ENCODE peak calls at places on chromosome 7, in ten cellular contexts. One of them, this sample, is unnamed.

GRCh38 chr7:6306471-6306870 is 34.0 kb upstream of the CYTH3 start:
- DNase-seq in astrocyte: peak; percentile 86
- DNase-seq in hepatocyte: no peak
- DNase-seq in GM23338: no peak
- DNase-seq in neuronal stem cell: no peak
- DNase-seq in K562: no peak
- DNase-seq in A549: peak; percentile 72
- DNase-seq in mesendoderm: no peak
- DNase-seq in GM12878: no peak
- DNase-seq in HCT116: peak; percentile 59
- DNase-seq in this sample: no peak

GRCh38 chr7:29330136-29330535 is 135.6 kb downstream of the CHN2 start:
- DNase-seq in mesendoderm: no peak
- DNase-seq in astrocyte: no peak
- DNase-seq in GM12878: no peak
- DNase-seq in hepatocyte: no peak
- DNase-seq in neuronal stem cell: no peak
- DNase-seq in HCT116: no peak
- DNase-seq in A549: no peak
- DNase-seq in GM23338: no peak
- DNase-seq in K562: no peak
- DNase-seq in this sample: no peak

GRCh38 chr7:91976743-91977142 is 36.1 kb downstream of the AKAP9 start:
- DNase-seq in A549: no peak
- DNase-seq in HCT116: no peak
- DNase-seq in astrocyte: no peak
- DNase-seq in mesendoderm: no peak
- DNase-seq in hepatocyte: no peak
- DNase-seq in K562: no peak
- DNase-seq in GM23338: no peak
- DNase-seq in GM12878: no peak
- DNase-seq in neuronal stem cell: no peak
- DNase-seq in this sample: no peak

GRCh38 chr7:84113286-84113685 is 81.3 kb downstream of the SEMA3A start:
- DNase-seq in HCT116: no peak
- DNase-seq in K562: no peak
- DNase-seq in astrocyte: no peak
- DNase-seq in hepatocyte: no peak
- DNase-seq in GM23338: no peak
- DNase-seq in A549: no peak
- DNase-seq in mesendoderm: no peak
- DNase-seq in neuronal stem cell: no peak
- DNase-seq in GM12878: no peak
- DNase-seq in this sample: no peak

GRCh38 chr7:107161415-107161814 is 7.4 kb upstream of the HBP1 start:
- DNase-seq in A549: no peak
- DNase-seq in K562: no peak
- DNase-seq in GM12878: no peak
- DNase-seq in astrocyte: no peak
- DNase-seq in neuronal stem cell: no peak
- DNase-seq in hepatocyte: no peak
- DNase-seq in HCT116: no peak
- DNase-seq in GM23338: no peak
- DNase-seq in mesendoderm: no peak
- DNase-seq in this sample: no peak

GRCh38 chr7:282621-283020 is 7.3 kb upstream of the FOXL3 start:
- DNase-seq in neuronal stem cell: no peak
- DNase-seq in GM23338: no peak
- DNase-seq in astrocyte: no peak
- DNase-seq in hepatocyte: no peak
- DNase-seq in HCT116: no peak
- DNase-seq in K562: no peak
- DNase-seq in GM12878: no peak
- DNase-seq in A549: no peak
- DNase-seq in mesendoderm: no peak
- DNase-seq in this sample: no peak

GRCh38 chr7:45293295-45293942 is 135.8 kb downstream of the RAMP3 start:
- DNase-seq in K562: no peak
- DNase-seq in mesendoderm: no peak
- DNase-seq in hepatocyte: no peak
- DNase-seq in astrocyte: no peak
- DNase-seq in A549: no peak
- DNase-seq in HCT116: no peak
- DNase-seq in GM12878: no peak
- DNase-seq in neuronal stem cell: no peak
- DNase-seq in GM23338: no peak
- DNase-seq in this sample: no peak

GRCh38 chr7:130831817-130832481 is 97.9 kb upstream of the KLF14 start:
- DNase-seq in mesendoderm: peak; percentile 22
- DNase-seq in neuronal stem cell: peak; percentile 35
- DNase-seq in HCT116: peak; percentile 41
- DNase-seq in A549: peak; percentile 31
- DNase-seq in hepatocyte: peak; percentile 69
- DNase-seq in astrocyte: no peak
- DNase-seq in K562: peak; percentile 64
- DNase-seq in GM12878: no peak
- DNase-seq in GM23338: peak; percentile 41
- DNase-seq in this sample: peak; percentile 50

GRCh38 chr7:25803117-25803887 is 348.7 kb upstream of the NFE2L3 start:
- DNase-seq in GM23338: no peak
- DNase-seq in astrocyte: no peak
- DNase-seq in mesendoderm: no peak
- DNase-seq in K562: no peak
- DNase-seq in neuronal stem cell: no peak
- DNase-seq in hepatocyte: no peak
- DNase-seq in A549: no peak
- DNase-seq in GM12878: no peak
- DNase-seq in HCT116: no peak
- DNase-seq in this sample: no peak

GRCh38 chr7:25805027-25805687 is 346.8 kb upstream of the NFE2L3 start:
- DNase-seq in K562: no peak
- DNase-seq in HCT116: no peak
- DNase-seq in mesendoderm: no peak
- DNase-seq in GM12878: no peak
- DNase-seq in astrocyte: peak; percentile 26
- DNase-seq in A549: no peak
- DNase-seq in GM23338: no peak
- DNase-seq in hepatocyte: no peak
- DNase-seq in neuronal stem cell: no peak
- DNase-seq in this sample: no peak

GRCh38 chr7:25802057-25802456 is 349.9 kb upstream of the NFE2L3 start:
- DNase-seq in neuronal stem cell: no peak
- DNase-seq in hepatocyte: no peak
- DNase-seq in K562: no peak
- DNase-seq in HCT116: no peak
- DNase-seq in mesendoderm: no peak
- DNase-seq in astrocyte: no peak
- DNase-seq in A549: no peak
- DNase-seq in GM23338: no peak
- DNase-seq in GM12878: no peak
- DNase-seq in this sample: no peak

GRCh38 chr7:25802473-25802872 is 349.5 kb upstream of the NFE2L3 start:
- DNase-seq in K562: no peak
- DNase-seq in HCT116: no peak
- DNase-seq in mesendoderm: no peak
- DNase-seq in A549: no peak
- DNase-seq in astrocyte: no peak
- DNase-seq in neuronal stem cell: no peak
- DNase-seq in GM12878: no peak
- DNase-seq in hepatocyte: no peak
- DNase-seq in GM23338: no peak
- DNase-seq in this sample: no peak

GRCh38 chr7:25804154-25804553 is 347.8 kb upstream of the NFE2L3 start:
- DNase-seq in neuronal stem cell: no peak
- DNase-seq in hepatocyte: no peak
- DNase-seq in GM12878: no peak
- DNase-seq in K562: no peak
- DNase-seq in astrocyte: no peak
- DNase-seq in HCT116: no peak
- DNase-seq in GM23338: no peak
- DNase-seq in A549: no peak
- DNase-seq in mesendoderm: no peak
- DNase-seq in this sample: no peak
- H3K27ac ChIP-seq in neuronal stem cell: no peak overlapping the region
- H3K27ac ChIP-seq in hepatocyte: no peak overlapping the region
- H3K27ac ChIP-seq in GM12878: no peak overlapping the region
- H3K27ac ChIP-seq in K562: no peak overlapping the region
- H3K27ac ChIP-seq in astrocyte: no peak overlapping the region
- H3K27ac ChIP-seq in HCT116: no peak overlapping the region
- H3K27ac ChIP-seq in GM23338: no peak overlapping the region
- H3K27ac ChIP-seq in A549: no peak overlapping the region
- H3K27ac ChIP-seq in mesendoderm: no peak overlapping the region
- H3K27ac ChIP-seq in this sample: no peak overlapping the region

GRCh38 chr7:101770466-101770865 is 47.0 kb upstream of the CUX1 start:
- DNase-seq in neuronal stem cell: no peak
- DNase-seq in hepatocyte: no peak
- DNase-seq in HCT116: no peak
- DNase-seq in K562: no peak
- DNase-seq in astrocyte: no peak
- DNase-seq in mesendoderm: no peak
- DNase-seq in GM23338: no peak
- DNase-seq in A549: no peak
- DNase-seq in GM12878: no peak
- DNase-seq in this sample: no peak

GRCh38 chr7:101768280-101768679 is 49.1 kb upstream of the CUX1 start:
- DNase-seq in mesendoderm: no peak
- DNase-seq in GM12878: no peak
- DNase-seq in HCT116: no peak
- DNase-seq in GM23338: no peak
- DNase-seq in hepatocyte: no peak
- DNase-seq in astrocyte: no peak
- DNase-seq in neuronal stem cell: no peak
- DNase-seq in K562: no peak
- DNase-seq in A549: no peak
- DNase-seq in this sample: no peak

GRCh38 chr7:101775181-101775580 is 42.2 kb upstream of the CUX1 start:
- DNase-seq in hepatocyte: no peak
- DNase-seq in K562: no peak
- DNase-seq in A549: no peak
- DNase-seq in GM23338: no peak
- DNase-seq in mesendoderm: no peak
- DNase-seq in HCT116: no peak
- DNase-seq in astrocyte: no peak
- DNase-seq in neuronal stem cell: no peak
- DNase-seq in GM12878: no peak
- DNase-seq in this sample: no peak

GRCh38 chr7:101767544-101767943 is 49.9 kb upstream of the CUX1 start:
- DNase-seq in HCT116: no peak
- DNase-seq in K562: no peak
- DNase-seq in hepatocyte: no peak
- DNase-seq in mesendoderm: no peak
- DNase-seq in GM12878: no peak
- DNase-seq in GM23338: no peak
- DNase-seq in astrocyte: no peak
- DNase-seq in neuronal stem cell: no peak
- DNase-seq in A549: no peak
- DNase-seq in this sample: no peak

DNA sequence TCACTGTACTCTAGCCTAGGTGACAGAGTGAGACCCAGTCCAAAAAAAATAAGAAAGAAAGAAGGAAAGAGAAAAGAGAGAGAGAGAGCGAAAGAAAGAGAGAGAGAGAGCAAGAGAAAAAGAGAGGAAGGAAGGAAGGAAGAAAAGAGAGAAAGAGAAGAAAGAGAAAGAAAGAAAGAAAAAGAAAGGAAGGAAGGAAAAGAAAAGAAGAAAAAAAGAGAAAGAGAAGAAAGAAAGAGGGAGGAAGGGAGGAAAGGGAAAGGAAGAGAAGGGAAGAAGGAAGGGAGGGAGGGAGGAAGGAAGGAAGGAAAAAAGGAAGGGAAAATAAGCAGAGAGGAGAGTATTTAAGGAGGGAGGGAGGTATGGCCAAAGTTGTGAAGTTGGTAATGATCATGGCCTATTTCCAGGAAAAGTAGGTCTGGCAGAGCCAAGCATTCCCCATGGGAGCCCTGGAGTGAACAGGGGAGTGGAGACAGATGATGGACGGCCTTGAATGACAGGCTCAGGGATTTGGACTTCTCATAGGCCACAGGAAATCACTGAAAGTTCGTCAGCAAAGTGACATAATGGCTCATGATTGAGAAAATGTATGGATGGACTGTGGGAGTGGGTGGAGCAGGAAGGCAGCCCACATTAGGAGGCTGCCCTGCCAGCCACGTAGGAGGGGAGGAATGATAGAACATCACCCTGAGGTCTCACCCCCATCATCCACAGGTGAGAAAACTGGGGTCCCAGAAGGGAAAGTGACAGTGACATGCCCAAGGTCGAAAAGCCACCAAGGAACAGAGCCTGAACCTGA is 44.7 kb upstream of the CUX1 start:
- DNase-seq in GM23338: no peak
- DNase-seq in astrocyte: no peak
- DNase-seq in HCT116: no peak
- DNase-seq in hepatocyte: no peak
- DNase-seq in K562: no peak
- DNase-seq in GM12878: no peak
- DNase-seq in A549: no peak
- DNase-seq in mesendoderm: no peak
- DNase-seq in neuronal stem cell: no peak
- DNase-seq in this sample: no peak
- H3K4me2 ChIP-seq in GM23338: no peak overlapping the region
- H3K4me2 ChIP-seq in astrocyte: no peak overlapping the region
- H3K4me2 ChIP-seq in HCT116: no peak overlapping the region
- H3K4me2 ChIP-seq in hepatocyte: no peak overlapping the region
- H3K4me2 ChIP-seq in K562: no peak overlapping the region
- H3K4me2 ChIP-seq in GM12878: no peak overlapping the region
- H3K4me2 ChIP-seq in A549: no peak overlapping the region
- H3K4me2 ChIP-seq in mesendoderm: no peak overlapping the region
- H3K4me2 ChIP-seq in neuronal stem cell: no peak overlapping the region
- H3K4me2 ChIP-seq in this sample: no peak overlapping the region

DNA sequence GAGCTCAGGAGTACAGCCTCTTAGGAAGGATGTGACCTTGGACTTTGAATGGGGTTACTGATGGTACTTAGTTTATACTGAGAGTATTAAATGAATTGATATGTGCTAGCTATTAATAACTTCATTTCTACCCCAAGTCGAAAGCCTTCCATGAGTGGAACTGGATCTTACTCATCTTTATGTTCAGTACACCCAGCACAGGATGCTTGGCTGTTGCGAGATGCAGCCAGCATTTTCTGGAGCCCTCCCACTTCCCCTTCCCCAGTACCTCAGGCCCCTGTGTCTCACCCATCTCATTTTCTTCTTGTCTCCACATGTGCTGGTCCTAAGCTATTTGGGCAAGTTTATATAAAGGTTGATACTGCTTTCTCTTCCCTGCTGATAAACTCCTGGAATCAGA is 7.2 kb downstream of the UPP1 start:
- DNase-seq in GM23338: no peak
- DNase-seq in astrocyte: no peak
- DNase-seq in mesendoderm: no peak
- DNase-seq in A549: no peak
- DNase-seq in GM12878: no peak
- DNase-seq in hepatocyte: no peak
- DNase-seq in HCT116: no peak
- DNase-seq in K562: no peak
- DNase-seq in neuronal stem cell: no peak
- DNase-seq in this sample: no peak
- H3K4me3 ChIP-seq in GM23338: no peak overlapping the region
- H3K4me3 ChIP-seq in astrocyte: no peak overlapping the region
- H3K4me3 ChIP-seq in mesendoderm: no peak overlapping the region
- H3K4me3 ChIP-seq in A549: no peak overlapping the region
- H3K4me3 ChIP-seq in GM12878: no peak overlapping the region
- H3K4me3 ChIP-seq in hepatocyte: no peak overlapping the region
- H3K4me3 ChIP-seq in HCT116: no peak overlapping the region
- H3K4me3 ChIP-seq in K562: no peak overlapping the region
- H3K4me3 ChIP-seq in neuronal stem cell: no peak overlapping the region
- H3K4me3 ChIP-seq in this sample: no peak overlapping the region

DNA sequence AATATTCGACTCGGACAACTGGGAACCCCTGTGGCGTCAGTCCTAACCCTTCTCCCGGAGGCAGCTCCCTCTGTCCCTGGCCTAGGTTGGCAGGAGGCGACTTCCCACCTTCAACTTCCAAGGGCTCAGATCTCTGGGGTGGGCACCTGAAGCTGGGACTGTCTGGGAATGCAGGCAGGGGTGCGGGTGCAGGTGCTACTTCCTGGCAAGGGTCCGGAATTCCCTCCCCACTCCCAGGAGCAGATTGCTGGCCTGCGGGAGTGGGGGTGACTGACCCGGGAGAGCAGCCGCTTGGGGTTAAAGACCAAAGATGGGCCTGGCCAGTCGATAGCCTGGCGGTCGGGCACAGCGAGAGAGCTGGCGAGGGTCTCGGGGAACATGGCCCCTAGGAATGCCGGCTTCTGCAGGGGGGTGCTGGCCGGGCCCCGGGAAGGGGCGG is 390 bp downstream of the EPHA1 start:
- DNase-seq in hepatocyte: no peak
- DNase-seq in K562: no peak
- DNase-seq in HCT116: no peak
- DNase-seq in A549: no peak
- DNase-seq in mesendoderm: no peak
- DNase-seq in GM12878: no peak
- DNase-seq in GM23338: peak; percentile 47
- DNase-seq in neuronal stem cell: no peak
- DNase-seq in astrocyte: no peak
- DNase-seq in this sample: peak; percentile 52
- H3K27ac ChIP-seq in hepatocyte: peak overlapping the region; percentile 34
- H3K27ac ChIP-seq in K562: no peak overlapping the region
- H3K27ac ChIP-seq in HCT116: peak overlapping the region; percentile 22
- H3K27ac ChIP-seq in A549: no peak overlapping the region
- H3K27ac ChIP-seq in mesendoderm: peak overlapping the region; percentile 93
- H3K27ac ChIP-seq in GM12878: no peak overlapping the region
- H3K27ac ChIP-seq in GM23338: peak overlapping the region; percentile 83
- H3K27ac ChIP-seq in neuronal stem cell: no peak overlapping the region
- H3K27ac ChIP-seq in astrocyte: no peak overlapping the region
- H3K27ac ChIP-seq in this sample: no peak overlapping the region

This sample was measured in neural progenitor cell.